ENCODE peak calls at places on chromosomes 6 and 20, in eight cellular contexts. C is fibroblast of lung, J is lower lobe of right lung, L is choroid plexus epithelial cell, D is cardiac fibroblast, T is tibial nerve, V is endothelial cell of umbilical vein, R is ascending aorta. K is an unnamed sample.

GRCh38 chr6:113732384-113732966 is 124.7 kb upstream of the MARCKS start:
- DNase-seq in T (peak; percentile 75), J (no peak), R (no peak), V (peak; percentile 30), C (peak; percentile 59), L (peak; percentile 23), D (peak; percentile 69), K (no peak)

GRCh38 chr6:145137425-145137824 is 597.9 kb downstream of the EPM2A start:
- DNase-seq in V (peak; percentile 29), R (no peak), C (peak; percentile 50), J (no peak), D (peak; percentile 32), L (peak; percentile 55), T (no peak), K (no peak)

GRCh38 chr20:46901638-46902037 is 7.0 kb downstream of the EYA2 start:
- DNase-seq in D (no peak), T (no peak), L (no peak), J (no peak), V (no peak), C (no peak), R (no peak), K (no peak)

GRCh38 chr6:106560966-106561740 is 68.1 kb downstream of the RTN4IP1 start:
- DNase-seq in T (no peak), V (no peak), R (no peak), J (no peak), D (peak; percentile 64), L (peak; percentile 79), C (peak; percentile 74), K (no peak)

GRCh38 chr20:57851025-57851682 is 141.3 kb upstream of the PMEPA1 start:
- DNase-seq in R (no peak), L (no peak), T (no peak), J (no peak), D (no peak), C (no peak), V (no peak), K (no peak)

GRCh38 chr6:129853996-129854711 is 7.0 kb downstream of the TMEM244 start:
- DNase-seq in T (no peak), C (peak; percentile 54), L (peak; percentile 54), R (no peak), J (no peak), D (no peak), V (peak; percentile 60), K (no peak)

GRCh38 chr20:11375368-11375767 is 542.3 kb upstream of the BTBD3 start:
- DNase-seq in V (no peak), C (no peak), R (no peak), J (no peak), D (peak; percentile 11), T (no peak), L (no peak), K (no peak)

GRCh38 chr6:90187437-90188049 is 109.1 kb downstream of the BACH2 start:
- DNase-seq in C (no peak), L (no peak), R (no peak), J (no peak), T (no peak), V (no peak), D (no peak), K (no peak)

GRCh38 chr6:1787894-1788293 is 178.2 kb downstream of the FOXC1 start:
- DNase-seq in L (peak; percentile 72), V (peak; percentile 92), R (peak; percentile 54), D (peak; percentile 77), T (peak; percentile 50), J (no peak), C (peak; percentile 40), K (no peak)

GRCh38 chr6:90939906-90940305 is 353.0 kb upstream of the MAP3K7 start:
- DNase-seq in L (no peak), T (no peak), C (no peak), R (no peak), V (no peak), D (no peak), J (no peak), K (no peak)

GRCh38 chr6:30903236-30903635 is 4.8 kb upstream of the GTF2H4 start:
- DNase-seq in R (no peak), C (no peak), J (no peak), D (no peak), L (no peak), V (no peak), T (no peak), K (no peak)

GRCh38 chr6:36362551-36363389 is 24.7 kb downstream of the ETV7 start:
- DNase-seq in T (no peak), D (no peak), J (peak; percentile 71), L (no peak), R (no peak), C (no peak), V (no peak), K (no peak)

GRCh38 chr6:2841264-2842138 is at the start of gene SERPINB1:
- DNase-seq in J (peak; percentile 98), V (peak; percentile 88), C (peak; percentile 98), D (peak; percentile 95), L (peak; percentile 98), T (peak; percentile 68), R (peak; percentile 75), K (peak; percentile 87)

GRCh38 chr6:81979767-81980166 is 227.3 kb upstream of the TENT5A start:
- DNase-seq in J (no peak), T (no peak), D (no peak), C (no peak), L (no peak), V (no peak), R (no peak), K (no peak)

GRCh38 chr6:36655073-36655847 is 23.3 kb upstream of the CDKN1A start:
- DNase-seq in D (no peak), C (no peak), J (no peak), T (no peak), R (no peak), V (no peak), L (no peak), K (no peak)

GRCh38 chr20:5862703-5863039 is 87.7 kb downstream of the TRMT6 start:
- DNase-seq in L (peak; percentile 35), C (peak; percentile 1), R (no peak), J (no peak), T (no peak), V (peak; percentile 11), D (peak; percentile 6), K (no peak)

GRCh38 chr6:25637946-25638345 is 14.1 kb upstream of the SCGN start:
- DNase-seq in V (no peak), D (no peak), T (no peak), J (no peak), R (no peak), L (no peak), C (no peak), K (peak; percentile 52)

GRCh38 chr20:4633780-4634179 is 87.9 kb upstream of the PRND start:
- DNase-seq in V (peak; percentile 88), J (no peak), C (peak; percentile 81), L (peak; percentile 83), T (no peak), D (peak; percentile 80), R (no peak), K (no peak)

DNA sequence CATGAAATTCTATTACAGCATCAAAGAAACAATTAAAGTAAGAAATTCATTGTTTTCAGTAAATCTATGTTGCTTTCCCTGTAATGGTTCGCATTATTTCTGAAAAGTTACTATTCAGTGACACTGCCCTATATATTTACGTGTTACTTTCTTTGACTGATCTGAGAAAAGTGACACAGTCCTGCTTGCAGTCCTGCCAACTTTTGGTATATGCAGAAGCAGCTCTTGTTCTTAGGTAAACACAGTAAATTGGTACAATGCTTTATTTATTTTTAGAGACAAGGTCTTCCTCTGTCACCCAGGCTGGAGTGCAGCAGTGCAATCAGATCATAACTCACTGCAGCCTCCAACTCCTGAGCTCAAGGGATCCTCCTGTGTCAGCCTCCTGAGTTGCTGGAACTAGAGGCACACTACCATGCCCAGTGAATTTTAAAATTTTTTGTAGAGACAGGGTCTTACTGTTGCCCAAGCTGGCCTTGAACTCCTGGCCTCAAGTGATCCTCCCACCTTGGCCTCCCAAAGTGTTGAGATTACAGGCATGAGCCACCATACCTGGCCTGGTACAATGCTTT is 151.3 kb downstream of the AKAP7 start:
- DNase-seq in J (no peak), V (no peak), T (no peak), C (no peak), D (no peak), L (no peak), R (no peak), K (no peak)
- TF ChIP-seq CTCF in J (no peak), V (no peak), T (no peak), C (no peak), D (no peak), L (no peak), R (no peak), K (no peak)

DNA sequence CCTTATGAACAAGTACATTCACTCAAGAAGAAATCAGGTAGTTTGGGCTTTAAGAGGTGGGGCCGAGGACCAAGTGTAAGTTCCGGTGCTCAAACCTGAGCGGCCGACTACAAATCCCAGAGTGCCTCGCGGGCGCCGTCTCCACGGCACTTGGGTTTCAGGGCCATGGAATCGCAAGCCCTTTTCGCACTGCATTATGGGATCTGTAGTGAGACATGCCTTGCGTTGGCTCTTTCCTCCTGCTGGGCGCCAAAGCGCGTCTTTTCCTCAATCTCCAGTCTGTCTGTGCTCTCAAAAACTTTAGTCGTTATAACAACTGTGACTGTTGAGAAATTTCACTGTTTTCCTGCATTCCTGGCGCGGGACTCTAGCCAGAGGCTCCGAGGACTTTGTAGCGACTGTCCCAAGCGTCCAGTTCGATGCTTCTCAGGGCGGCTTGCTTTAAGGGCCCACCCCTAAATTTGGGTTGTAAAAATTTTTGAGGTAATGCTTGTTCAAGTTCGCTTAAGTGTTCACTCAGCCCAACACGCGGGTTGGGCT is 408 bp upstream of the FBXO9 start:
- DNase-seq in V (peak; percentile 98), L (peak; percentile 99), J (peak; percentile 98), T (peak; percentile 97), R (peak; percentile 95), C (peak; percentile 98), D (peak; percentile 98), K (peak; percentile 93)
- TF ChIP-seq CTCF in V (no peak), L (no peak), J (peak; percentile 8), T (peak; percentile 46), R (no peak), C (no peak), D (peak; percentile 6), K (no peak)

GRCh38 chr20:54723723-54724122 is 248.3 kb downstream of the DOK5 start:
- DNase-seq in R (no peak), D (no peak), L (no peak), J (no peak), C (no peak), V (no peak), T (no peak), K (no peak)

GRCh38 chr20:54727490-54727889 is 252.1 kb downstream of the DOK5 start:
- DNase-seq in J (no peak), C (no peak), V (no peak), T (no peak), L (no peak), R (no peak), D (no peak), K (no peak)

DNA sequence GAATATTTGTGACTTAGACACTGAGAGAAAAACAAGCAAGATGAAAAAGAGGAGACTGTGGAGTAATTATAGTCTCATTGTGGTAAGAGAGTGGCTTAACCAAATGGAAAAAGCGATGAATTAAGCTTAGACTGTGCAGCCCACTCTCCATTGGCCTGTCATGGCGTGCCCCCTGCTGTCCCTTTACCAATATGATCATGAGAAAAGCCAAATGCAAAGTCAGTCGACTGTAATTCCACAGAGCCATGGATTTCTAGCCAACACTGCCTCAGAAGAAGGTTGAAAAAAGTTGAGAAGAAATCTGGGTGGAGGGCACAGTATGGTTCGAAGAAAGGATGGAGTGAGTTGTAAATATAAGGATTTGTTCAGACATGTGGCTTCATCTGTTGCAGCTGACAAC is 251.3 kb downstream of the DOK5 start:
- DNase-seq in V (no peak), L (no peak), C (peak; percentile 3), D (no peak), J (no peak), T (no peak), R (no peak), K (peak; percentile 16)
- TF ChIP-seq CTCF in V (no peak), L (no peak), C (no peak), D (no peak), J (no peak), T (no peak), R (no peak), K (peak; percentile 24)

GRCh38 chr6:107847844-107848802 is 24.0 kb upstream of the SCML4 start:
- DNase-seq in V (peak; percentile 75), L (peak; percentile 78), J (peak; percentile 90), T (peak; percentile 74), R (no peak), D (peak; percentile 85), C (peak; percentile 71), K (peak; percentile 94)
- TF ChIP-seq CTCF in V (peak; percentile 97), L (peak; percentile 88), J (peak; percentile 97), T (peak; percentile 96), R (peak; percentile 95), D (peak; percentile 85), C (peak; percentile 73), K (peak; percentile 91)